ENCODE peak calls at places on chromosome 19, in five cellular contexts. P is psoas muscle, J is upper lobe of right lung, K is cardiac muscle cell, U is mesenchymal stem cell. Q is an unnamed sample. For H3K4me1, the result is how much of the 10 kb centered on the place peaks cover.

GRCh38 chr19:15418112-15418587 is 638 bp downstream of the AKAP8L start:
- DNase-seq in K (no peak), U (no peak), J (no peak), P (no peak), Q (no peak)

GRCh38 chr19:28164214-28164613 is 1048.7 kb downstream of the UQCRFS1 start:
- DNase-seq in P (no peak), K (peak), U (no peak), J (no peak), Q (no peak)

GRCh38 chr19:19552811-19553210 is 14.7 kb downstream of the CILP2 start:
- DNase-seq in P (no peak), J (no peak), U (peak), K (peak), Q (no peak)

GRCh38 chr19:33406521-33407139 is 33.1 kb downstream of the CEBPG start:
- DNase-seq in J (peak), U (peak), K (peak), P (peak), Q (peak)

GRCh38 chr19:16447015-16447384 is 24.8 kb downstream of the EPS15L1 start:
- DNase-seq in P (peak), J (peak), K (peak), U (peak), Q (no peak)

GRCh38 chr19:45170146-45171106 is 7.6 kb downstream of the TRAPPC6A start:
- DNase-seq in P (no peak), J (no peak), K (no peak), U (no peak), Q (no peak)

GRCh38 chr19:4115050-4115817 is 8.7 kb downstream of the MAP2K2 start:
- DNase-seq in P (no peak), J (no peak), U (no peak), K (peak), Q (peak)

GRCh38 chr19:55406869-55407624 is 541 bp downstream of the UBE2S start:
- DNase-seq in P (peak), U (peak), J (peak), K (peak), Q (no peak)

GRCh38 chr19:35268546-35269424 is at the start of gene USF2:
- DNase-seq in K (peak), J (peak), P (peak), U (peak), Q (peak)

GRCh38 chr19:34722353-34722752 is 11.7 kb upstream of the ZNF181 start:
- DNase-seq in P (no peak), U (no peak), K (no peak), J (no peak), Q (no peak)

GRCh38 chr19:49403404-49404187 is 15.5 kb downstream of the KASH5 start:
- DNase-seq in K (peak), J (no peak), P (no peak), U (no peak), Q (no peak)

GRCh38 chr19:6753178-6754031 is 13.8 kb downstream of the SH2D3A start:
- DNase-seq in K (peak), J (peak), P (peak), U (peak), Q (peak)

GRCh38 chr19:18152444-18152816 is 533 bp upstream of the PIK3R2 start:
- DNase-seq in U (peak), K (peak), P (peak), J (peak), Q (peak)

GRCh38 chr19:7605490-7606222 is 10.0 kb downstream of the CAMSAP3 start:
- DNase-seq in K (no peak), U (peak), P (no peak), J (no peak), Q (no peak)

GRCh38 chr19:1767464-1767933 is 14.2 kb downstream of the ONECUT3 start:
- DNase-seq in P (peak), J (no peak), K (peak), U (no peak), Q (peak)

GRCh38 chr19:48844472-48844871 is 8.2 kb upstream of the HSD17B14 start:
- DNase-seq in P (no peak), K (no peak), U (peak), J (no peak), Q (no peak)

GRCh38 chr19:4456566-4456842 is 1.1 kb downstream of the UBXN6 start:
- DNase-seq in U (peak), P (peak), K (peak), J (no peak), Q (no peak)

GRCh38 chr19:9354651-9355050 is 8.2 kb upstream of the ZNF177 start:
- DNase-seq in U (no peak), K (no peak), J (no peak), P (no peak), Q (no peak)

GRCh38 chr19:9353011-9353410 is 9.8 kb upstream of the ZNF177 start:
- DNase-seq in K (no peak), P (no peak), J (no peak), U (no peak), Q (no peak)

GRCh38 chr19:9348253-9348652 is 14.6 kb upstream of the ZNF177 start:
- DNase-seq in K (no peak), U (no peak), J (no peak), P (no peak), Q (no peak)

GRCh38 chr19:9348671-9349070 is 14.1 kb upstream of the ZNF177 start:
- DNase-seq in U (no peak), K (no peak), J (no peak), P (no peak), Q (no peak)

DNA sequence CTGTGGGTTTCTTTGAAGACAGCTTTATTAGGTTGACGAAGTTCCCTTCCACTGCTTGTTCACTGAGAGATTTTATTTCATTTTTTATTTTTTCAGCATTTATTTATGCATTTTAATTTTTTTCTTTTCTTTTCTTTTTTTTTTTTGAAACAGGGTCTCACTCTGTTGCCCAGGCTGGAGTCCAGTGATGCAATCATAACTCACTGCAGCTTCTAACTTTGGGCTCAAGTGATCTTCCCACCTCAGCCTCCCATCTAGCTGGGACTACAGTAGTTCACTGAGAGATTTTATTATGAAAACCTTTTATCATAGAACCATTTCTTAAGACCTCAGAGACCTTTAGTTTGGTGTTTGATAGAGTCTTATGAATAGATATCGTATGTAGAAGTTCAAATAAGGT is 10.3 kb upstream of the ZNF177 start:
- DNase-seq in P (no peak), J (no peak), K (no peak), U (no peak), Q (no peak)
- H3K4me1 ChIP-seq in P (under half), J (under half), K (under half), U (under half), Q (under half)

GRCh38 chr19:41341669-41342490 is 11.8 kb downstream of the TGFB1 start:
- DNase-seq in K (no peak), P (no peak), J (peak), U (no peak), Q (no peak)
- H3K4me1 ChIP-seq in K (under half), P (under half), J (under half), U (under half), Q (under half)

DNA sequence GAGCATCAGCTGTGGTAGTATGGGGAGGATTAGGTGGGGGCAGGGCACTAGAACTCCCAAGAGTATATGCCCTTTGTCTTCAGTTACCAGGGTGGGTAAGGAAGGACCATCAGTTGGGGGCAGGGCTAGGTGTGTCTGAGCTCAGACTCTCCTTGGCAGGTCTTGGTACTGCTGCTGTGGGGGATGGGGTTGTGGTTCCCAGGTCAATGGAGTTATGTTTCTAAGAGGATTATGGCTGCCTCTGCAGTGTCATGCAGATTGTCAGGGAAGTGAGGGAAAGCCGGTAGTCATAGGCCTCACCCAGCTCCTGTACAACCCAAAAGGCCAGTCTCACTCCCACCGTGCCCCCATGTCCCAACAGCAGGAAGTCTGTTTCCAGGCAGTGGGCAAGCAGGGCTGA is 8.8 kb upstream of the ZNF578 start:
- DNase-seq in U (no peak), J (no peak), P (no peak), K (no peak), Q (no peak)
- H3K4me1 ChIP-seq in U (under half), J (under half), P (under half), K (under half), Q (under half)

GRCh38 chr19:664913-665443 is 2.0 kb upstream of the RNF126 start:
- DNase-seq in U (peak), K (peak), J (peak), P (peak), Q (peak)
- H3K4me1 ChIP-seq in U (under half), K (under half), J (under half), P (under half), Q (under half)

Q was measured in naive thymus-derived CD4-positive, alpha-beta T cell.